ENCODE peak calls at places on chromosomes 16 and 17, in seven cellular contexts. One of them, this sample, is unnamed.

GRCh38 chr17:49849711-49850610 is 2.1 kb upstream of the TAC4 start:
- DNase-seq in foreskin fibroblast: no peak
- DNase-seq in AG09319: no peak
- DNase-seq in RWPE1: no peak
- DNase-seq in lower leg skin: no peak
- DNase-seq in A549: no peak
- DNase-seq in type B pancreatic cell: no peak
- DNase-seq in this sample: no peak

GRCh38 chr17:50133769-50134099 is 3.8 kb upstream of the SAMD14 start:
- DNase-seq in foreskin fibroblast: no peak
- DNase-seq in AG09319: no peak
- DNase-seq in RWPE1: no peak
- DNase-seq in lower leg skin: no peak
- DNase-seq in A549: no peak
- DNase-seq in type B pancreatic cell: no peak
- DNase-seq in this sample: no peak

GRCh38 chr17:13931752-13932477 is 137.4 kb upstream of the COX10 start:
- DNase-seq in foreskin fibroblast: peak
- DNase-seq in AG09319: no peak
- DNase-seq in RWPE1: peak
- DNase-seq in lower leg skin: peak
- DNase-seq in A549: no peak
- DNase-seq in type B pancreatic cell: no peak
- DNase-seq in this sample: peak

GRCh38 chr17:76820039-76820438 is 48.2 kb upstream of the MGAT5B start:
- DNase-seq in foreskin fibroblast: no peak
- DNase-seq in AG09319: no peak
- DNase-seq in RWPE1: no peak
- DNase-seq in lower leg skin: no peak
- DNase-seq in A549: no peak
- DNase-seq in type B pancreatic cell: no peak
- DNase-seq in this sample: no peak

GRCh38 chr17:82985973-82986372 is 93.4 kb upstream of the METRNL start:
- DNase-seq in foreskin fibroblast: peak
- DNase-seq in AG09319: no peak
- DNase-seq in RWPE1: no peak
- DNase-seq in lower leg skin: peak
- DNase-seq in A549: no peak
- DNase-seq in type B pancreatic cell: peak
- DNase-seq in this sample: no peak

GRCh38 chr16:54143934-54144333 is 142.7 kb downstream of the IRX3 start:
- DNase-seq in foreskin fibroblast: no peak
- DNase-seq in AG09319: no peak
- DNase-seq in RWPE1: no peak
- DNase-seq in lower leg skin: no peak
- DNase-seq in A549: no peak
- DNase-seq in type B pancreatic cell: no peak
- DNase-seq in this sample: no peak

GRCh38 chr17:51761105-51761504 is 397.4 kb downstream of the CA10 start:
- DNase-seq in foreskin fibroblast: no peak
- DNase-seq in AG09319: no peak
- DNase-seq in RWPE1: no peak
- DNase-seq in lower leg skin: no peak
- DNase-seq in A549: no peak
- DNase-seq in type B pancreatic cell: no peak
- DNase-seq in this sample: no peak

GRCh38 chr17:28645576-28645939 is 600 bp upstream of the BLTP2 start:
- DNase-seq in foreskin fibroblast: no peak
- DNase-seq in AG09319: no peak
- DNase-seq in RWPE1: no peak
- DNase-seq in lower leg skin: no peak
- DNase-seq in A549: no peak
- DNase-seq in type B pancreatic cell: no peak
- DNase-seq in this sample: no peak

GRCh38 chr17:8326591-8327583 is 12.8 kb upstream of the ODF4 start:
- DNase-seq in foreskin fibroblast: no peak
- DNase-seq in AG09319: no peak
- DNase-seq in RWPE1: no peak
- DNase-seq in lower leg skin: no peak
- DNase-seq in A549: no peak
- DNase-seq in type B pancreatic cell: no peak
- DNase-seq in this sample: no peak

GRCh38 chr16:30548392-30549255 is 9.6 kb downstream of the ZNF764 start:
- DNase-seq in foreskin fibroblast: no peak
- DNase-seq in AG09319: no peak
- DNase-seq in RWPE1: no peak
- DNase-seq in lower leg skin: no peak
- DNase-seq in A549: no peak
- DNase-seq in type B pancreatic cell: no peak
- DNase-seq in this sample: no peak

GRCh38 chr17:37413875-37414519 is 7.3 kb downstream of the TADA2A start:
- DNase-seq in foreskin fibroblast: no peak
- DNase-seq in AG09319: no peak
- DNase-seq in RWPE1: no peak
- DNase-seq in lower leg skin: no peak
- DNase-seq in A549: peak
- DNase-seq in type B pancreatic cell: no peak
- DNase-seq in this sample: no peak

GRCh38 chr17:80545499-80545826 is 825 bp downstream of the RPTOR start:
- DNase-seq in foreskin fibroblast: no peak
- DNase-seq in AG09319: no peak
- DNase-seq in RWPE1: peak
- DNase-seq in lower leg skin: no peak
- DNase-seq in A549: no peak
- DNase-seq in type B pancreatic cell: no peak
- DNase-seq in this sample: no peak

GRCh38 chr17:75240394-75241142 is 20.8 kb downstream of the GGA3 start:
- DNase-seq in foreskin fibroblast: no peak
- DNase-seq in AG09319: no peak
- DNase-seq in RWPE1: no peak
- DNase-seq in lower leg skin: no peak
- DNase-seq in A549: peak
- DNase-seq in type B pancreatic cell: no peak
- DNase-seq in this sample: no peak

GRCh38 chr17:63124536-63124935 is 158.5 kb downstream of the TANC2 start:
- DNase-seq in foreskin fibroblast: no peak
- DNase-seq in AG09319: no peak
- DNase-seq in RWPE1: no peak
- DNase-seq in lower leg skin: no peak
- DNase-seq in A549: peak
- DNase-seq in type B pancreatic cell: no peak
- DNase-seq in this sample: no peak

GRCh38 chr17:47279062-47279801 is 25.6 kb downstream of the ITGB3 start:
- DNase-seq in foreskin fibroblast: peak
- DNase-seq in AG09319: peak
- DNase-seq in RWPE1: peak
- DNase-seq in lower leg skin: peak
- DNase-seq in A549: peak
- DNase-seq in type B pancreatic cell: no peak
- DNase-seq in this sample: peak
- TF ChIP-seq CTCF in foreskin fibroblast: peak
- TF ChIP-seq CTCF in AG09319: peak
- TF ChIP-seq CTCF in RWPE1: no peak
- TF ChIP-seq CTCF in lower leg skin: no peak
- TF ChIP-seq CTCF in A549: no peak
- TF ChIP-seq CTCF in type B pancreatic cell: no peak
- TF ChIP-seq CTCF in this sample: peak

DNA sequence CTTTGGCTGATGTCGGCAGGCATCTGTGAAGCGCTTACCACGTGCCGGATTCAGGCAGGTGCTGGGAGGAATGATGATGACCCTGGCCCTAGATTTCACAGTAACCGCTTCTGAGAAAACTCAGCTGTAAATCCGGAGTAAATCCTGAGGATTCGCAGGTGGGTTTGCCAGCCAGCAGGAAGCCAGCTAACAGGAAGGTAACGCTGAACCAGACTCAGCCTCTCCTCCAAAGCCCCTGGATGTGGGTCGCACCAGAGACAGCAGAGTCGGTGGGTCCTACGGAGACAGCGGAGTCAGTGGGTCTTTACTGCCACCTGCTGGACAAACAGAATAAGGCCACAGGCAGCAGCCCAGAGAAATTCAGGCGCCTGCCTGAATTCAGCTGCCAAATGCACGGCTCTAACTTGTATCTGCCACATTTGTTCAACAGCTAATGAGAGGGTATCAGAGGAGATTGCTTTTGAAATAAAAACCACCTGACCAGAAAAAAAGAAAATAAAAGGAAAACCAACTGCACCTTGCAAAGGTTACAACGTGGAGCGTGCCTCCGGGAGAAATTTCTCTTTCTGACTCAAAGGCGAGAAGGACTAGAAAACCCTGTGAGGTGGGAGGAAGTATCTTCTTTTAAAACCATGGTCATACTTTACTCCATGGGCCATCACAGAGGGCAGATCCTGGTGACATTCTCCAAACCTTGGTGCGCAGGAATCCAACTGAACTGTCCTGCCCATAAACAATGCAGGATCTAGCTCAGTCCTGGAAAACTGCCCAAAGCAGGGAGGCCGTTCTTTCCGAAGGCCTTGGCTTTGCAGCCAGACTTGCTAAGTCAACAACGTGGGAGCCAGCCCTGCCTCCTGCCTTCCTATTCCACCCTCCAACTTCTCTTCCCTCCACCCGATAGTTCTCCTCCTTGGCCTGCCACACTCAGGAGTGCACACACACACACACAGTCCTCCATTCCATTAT is 16.3 kb downstream of the COPRS start:
- DNase-seq in foreskin fibroblast: peak
- DNase-seq in AG09319: peak
- DNase-seq in RWPE1: peak
- DNase-seq in lower leg skin: peak
- DNase-seq in A549: peak
- DNase-seq in type B pancreatic cell: peak
- DNase-seq in this sample: no peak
- TF ChIP-seq CTCF in foreskin fibroblast: peak
- TF ChIP-seq CTCF in AG09319: peak
- TF ChIP-seq CTCF in RWPE1: peak
- TF ChIP-seq CTCF in lower leg skin: peak
- TF ChIP-seq CTCF in A549: peak
- TF ChIP-seq CTCF in type B pancreatic cell: peak
- TF ChIP-seq CTCF in this sample: peak

DNA sequence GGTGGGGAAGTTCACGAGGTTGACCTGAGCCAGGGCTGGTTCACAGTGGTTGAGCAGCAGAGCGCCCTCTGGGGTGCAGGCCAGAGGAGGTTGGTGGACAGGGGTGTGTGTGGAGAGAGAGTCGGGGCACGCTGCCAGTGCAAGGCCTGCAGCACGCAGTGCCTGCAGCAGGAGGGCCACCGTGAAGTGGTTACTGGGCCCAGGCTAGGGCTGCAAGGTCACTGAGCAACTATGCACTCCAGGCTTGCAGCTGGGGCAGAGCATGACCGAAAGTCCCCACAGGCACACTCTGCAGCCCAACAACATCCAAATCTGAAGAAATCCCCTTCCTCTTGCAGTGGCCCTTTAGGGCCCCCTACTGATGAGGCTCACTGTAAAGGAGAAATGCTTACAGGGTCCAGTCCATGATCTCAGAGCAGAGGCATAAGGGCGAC is 89.1 kb upstream of the NOL11 start:
- DNase-seq in foreskin fibroblast: no peak
- DNase-seq in AG09319: no peak
- DNase-seq in RWPE1: no peak
- DNase-seq in lower leg skin: no peak
- DNase-seq in A549: peak
- DNase-seq in type B pancreatic cell: no peak
- DNase-seq in this sample: no peak
- TF ChIP-seq CTCF in foreskin fibroblast: no peak
- TF ChIP-seq CTCF in AG09319: peak
- TF ChIP-seq CTCF in RWPE1: no peak
- TF ChIP-seq CTCF in lower leg skin: no peak
- TF ChIP-seq CTCF in A549: no peak
- TF ChIP-seq CTCF in type B pancreatic cell: no peak
- TF ChIP-seq CTCF in this sample: no peak

DNA sequence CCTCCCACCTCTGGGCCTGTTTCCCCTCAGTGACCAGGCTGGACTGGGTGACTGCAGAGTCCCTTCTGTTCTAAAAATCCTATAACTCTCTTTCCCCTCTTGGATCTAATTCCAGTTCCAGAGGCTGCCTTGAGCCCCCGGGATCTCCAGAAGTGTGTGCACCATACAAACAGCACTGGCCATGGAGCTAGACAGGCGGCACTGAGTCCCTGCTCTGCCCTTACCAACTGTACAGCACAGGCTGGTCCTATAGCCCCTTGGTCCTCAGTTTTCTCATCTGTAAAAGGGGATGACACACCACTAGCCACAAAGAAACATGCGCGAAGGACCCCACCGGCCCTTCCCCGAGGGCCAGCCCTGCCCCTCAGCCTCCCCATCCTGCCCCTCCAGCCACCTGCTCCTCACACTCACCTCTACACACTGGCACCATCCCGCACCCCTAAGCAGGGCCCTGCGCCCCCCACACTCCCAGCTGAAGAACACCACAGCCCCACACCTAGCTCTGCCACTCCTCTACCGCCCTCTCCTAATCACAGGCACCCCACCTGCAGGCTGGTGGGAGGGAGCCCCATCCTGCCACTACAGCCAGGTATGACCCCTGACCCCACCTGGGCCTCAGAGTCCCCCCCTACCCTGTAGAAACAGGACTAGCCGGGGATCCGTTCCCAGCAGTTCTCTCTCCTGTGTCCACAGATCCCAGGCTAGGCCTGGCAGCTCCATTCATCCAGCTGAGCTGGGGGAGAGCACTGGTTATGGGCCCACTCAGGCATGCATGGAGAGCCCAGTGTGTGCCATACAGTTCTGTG is 913 bp upstream of the KRT16 start:
- DNase-seq in foreskin fibroblast: no peak
- DNase-seq in AG09319: no peak
- DNase-seq in RWPE1: no peak
- DNase-seq in lower leg skin: no peak
- DNase-seq in A549: no peak
- DNase-seq in type B pancreatic cell: no peak
- DNase-seq in this sample: no peak
- TF ChIP-seq CTCF in foreskin fibroblast: no peak
- TF ChIP-seq CTCF in AG09319: no peak
- TF ChIP-seq CTCF in RWPE1: no peak
- TF ChIP-seq CTCF in lower leg skin: no peak
- TF ChIP-seq CTCF in A549: no peak
- TF ChIP-seq CTCF in type B pancreatic cell: no peak
- TF ChIP-seq CTCF in this sample: no peak

This sample was measured in AG04449.